ENCODE peak calls at places on chromosome 1, in nine cellular contexts. One of them, this sample, is unnamed.

GRCh38 chr1:155834296-155834926 is 22.6 kb downstream of the GON4L start:
- DNase-seq in mucosa of gallbladder: no peak
- DNase-seq in pancreas: no peak
- DNase-seq in left ventricle myocardium inferior: no peak
- DNase-seq in HCEC 1CT: peak
- DNase-seq in stimulated activated effector memory CD8-positive, alpha-beta T cell treated with anti-CD3 and anti-CD28 coated beads, Interleukin-12 subunit alpha, Interleukin-12 subunit beta, amount 100 ng/mL, for 72 hours: no peak
- DNase-seq in Kasumi-1: no peak
- DNase-seq in SW480: no peak
- DNase-seq in C1 segment of cervical spinal cord: no peak
- DNase-seq in this sample: no peak

GRCh38 chr1:156268336-156268735 is 14.3 kb downstream of the SMG5 start:
- DNase-seq in SW480: no peak
- DNase-seq in left ventricle myocardium inferior: no peak
- DNase-seq in mucosa of gallbladder: no peak
- DNase-seq in stimulated activated effector memory CD8-positive, alpha-beta T cell treated with anti-CD3 and anti-CD28 coated beads, Interleukin-12 subunit alpha, Interleukin-12 subunit beta, amount 100 ng/mL, for 72 hours: no peak
- DNase-seq in HCEC 1CT: no peak
- DNase-seq in pancreas: no peak
- DNase-seq in C1 segment of cervical spinal cord: no peak
- DNase-seq in Kasumi-1: no peak
- DNase-seq in this sample: no peak

GRCh38 chr1:165543651-165544452 is at the start of gene LRRC52:
- DNase-seq in HCEC 1CT: no peak
- DNase-seq in stimulated activated effector memory CD8-positive, alpha-beta T cell treated with anti-CD3 and anti-CD28 coated beads, Interleukin-12 subunit alpha, Interleukin-12 subunit beta, amount 100 ng/mL, for 72 hours: no peak
- DNase-seq in C1 segment of cervical spinal cord: peak
- DNase-seq in Kasumi-1: no peak
- DNase-seq in SW480: no peak
- DNase-seq in pancreas: peak
- DNase-seq in mucosa of gallbladder: peak
- DNase-seq in left ventricle myocardium inferior: peak
- DNase-seq in this sample: no peak

GRCh38 chr1:180435566-180435965 is 66.8 kb downstream of the ACBD6 start:
- DNase-seq in Kasumi-1: no peak
- DNase-seq in SW480: no peak
- DNase-seq in pancreas: no peak
- DNase-seq in stimulated activated effector memory CD8-positive, alpha-beta T cell treated with anti-CD3 and anti-CD28 coated beads, Interleukin-12 subunit alpha, Interleukin-12 subunit beta, amount 100 ng/mL, for 72 hours: no peak
- DNase-seq in HCEC 1CT: no peak
- DNase-seq in left ventricle myocardium inferior: no peak
- DNase-seq in mucosa of gallbladder: no peak
- DNase-seq in C1 segment of cervical spinal cord: no peak
- DNase-seq in this sample: no peak

GRCh38 chr1:36448530-36449051 is 1.7 kb downstream of the OSCP1 start:
- DNase-seq in HCEC 1CT: no peak
- DNase-seq in SW480: no peak
- DNase-seq in pancreas: no peak
- DNase-seq in left ventricle myocardium inferior: no peak
- DNase-seq in stimulated activated effector memory CD8-positive, alpha-beta T cell treated with anti-CD3 and anti-CD28 coated beads, Interleukin-12 subunit alpha, Interleukin-12 subunit beta, amount 100 ng/mL, for 72 hours: no peak
- DNase-seq in mucosa of gallbladder: no peak
- DNase-seq in Kasumi-1: peak
- DNase-seq in C1 segment of cervical spinal cord: no peak
- DNase-seq in this sample: no peak

GRCh38 chr1:153422450-153423068 is 6.2 kb downstream of the S100A7A start:
- DNase-seq in Kasumi-1: peak
- DNase-seq in C1 segment of cervical spinal cord: no peak
- DNase-seq in mucosa of gallbladder: peak
- DNase-seq in HCEC 1CT: peak
- DNase-seq in SW480: peak
- DNase-seq in stimulated activated effector memory CD8-positive, alpha-beta T cell treated with anti-CD3 and anti-CD28 coated beads, Interleukin-12 subunit alpha, Interleukin-12 subunit beta, amount 100 ng/mL, for 72 hours: peak
- DNase-seq in pancreas: peak
- DNase-seq in left ventricle myocardium inferior: peak
- DNase-seq in this sample: peak

GRCh38 chr1:32464716-32465540 is at the start of gene ZBTB8B:
- DNase-seq in Kasumi-1: no peak
- DNase-seq in left ventricle myocardium inferior: peak
- DNase-seq in pancreas: peak
- DNase-seq in HCEC 1CT: no peak
- DNase-seq in stimulated activated effector memory CD8-positive, alpha-beta T cell treated with anti-CD3 and anti-CD28 coated beads, Interleukin-12 subunit alpha, Interleukin-12 subunit beta, amount 100 ng/mL, for 72 hours: peak
- DNase-seq in C1 segment of cervical spinal cord: peak
- DNase-seq in SW480: peak
- DNase-seq in mucosa of gallbladder: peak
- DNase-seq in this sample: no peak

GRCh38 chr1:65469889-65470340 is 49.4 kb downstream of the LEPR start:
- DNase-seq in stimulated activated effector memory CD8-positive, alpha-beta T cell treated with anti-CD3 and anti-CD28 coated beads, Interleukin-12 subunit alpha, Interleukin-12 subunit beta, amount 100 ng/mL, for 72 hours: no peak
- DNase-seq in Kasumi-1: no peak
- DNase-seq in pancreas: no peak
- DNase-seq in HCEC 1CT: no peak
- DNase-seq in mucosa of gallbladder: no peak
- DNase-seq in SW480: no peak
- DNase-seq in left ventricle myocardium inferior: no peak
- DNase-seq in C1 segment of cervical spinal cord: no peak
- DNase-seq in this sample: no peak

GRCh38 chr1:10624256-10625050 is 149.7 kb downstream of the PEX14 start:
- DNase-seq in pancreas: no peak
- DNase-seq in SW480: no peak
- DNase-seq in left ventricle myocardium inferior: no peak
- DNase-seq in HCEC 1CT: no peak
- DNase-seq in stimulated activated effector memory CD8-positive, alpha-beta T cell treated with anti-CD3 and anti-CD28 coated beads, Interleukin-12 subunit alpha, Interleukin-12 subunit beta, amount 100 ng/mL, for 72 hours: no peak
- DNase-seq in C1 segment of cervical spinal cord: no peak
- DNase-seq in mucosa of gallbladder: no peak
- DNase-seq in Kasumi-1: no peak
- DNase-seq in this sample: no peak

GRCh38 chr1:983736-984475 is 2.0 kb upstream of the PERM1 start:
- DNase-seq in left ventricle myocardium inferior: peak
- DNase-seq in C1 segment of cervical spinal cord: peak
- DNase-seq in Kasumi-1: peak
- DNase-seq in stimulated activated effector memory CD8-positive, alpha-beta T cell treated with anti-CD3 and anti-CD28 coated beads, Interleukin-12 subunit alpha, Interleukin-12 subunit beta, amount 100 ng/mL, for 72 hours: peak
- DNase-seq in pancreas: peak
- DNase-seq in SW480: no peak
- DNase-seq in HCEC 1CT: no peak
- DNase-seq in mucosa of gallbladder: no peak
- DNase-seq in this sample: no peak

GRCh38 chr1:100713636-100714035 is 5.9 kb upstream of the VCAM1 start:
- DNase-seq in HCEC 1CT: no peak
- DNase-seq in left ventricle myocardium inferior: no peak
- DNase-seq in C1 segment of cervical spinal cord: no peak
- DNase-seq in stimulated activated effector memory CD8-positive, alpha-beta T cell treated with anti-CD3 and anti-CD28 coated beads, Interleukin-12 subunit alpha, Interleukin-12 subunit beta, amount 100 ng/mL, for 72 hours: peak
- DNase-seq in mucosa of gallbladder: no peak
- DNase-seq in Kasumi-1: no peak
- DNase-seq in SW480: peak
- DNase-seq in pancreas: no peak
- DNase-seq in this sample: no peak

GRCh38 chr1:58440696-58441095 is 105.8 kb downstream of the OMA1 start:
- DNase-seq in mucosa of gallbladder: no peak
- DNase-seq in stimulated activated effector memory CD8-positive, alpha-beta T cell treated with anti-CD3 and anti-CD28 coated beads, Interleukin-12 subunit alpha, Interleukin-12 subunit beta, amount 100 ng/mL, for 72 hours: no peak
- DNase-seq in left ventricle myocardium inferior: no peak
- DNase-seq in C1 segment of cervical spinal cord: no peak
- DNase-seq in Kasumi-1: no peak
- DNase-seq in HCEC 1CT: no peak
- DNase-seq in SW480: no peak
- DNase-seq in pancreas: no peak
- DNase-seq in this sample: no peak

GRCh38 chr1:6222644-6223043 is 13.1 kb downstream of the ICMT start:
- DNase-seq in C1 segment of cervical spinal cord: no peak
- DNase-seq in HCEC 1CT: no peak
- DNase-seq in left ventricle myocardium inferior: peak
- DNase-seq in pancreas: no peak
- DNase-seq in Kasumi-1: no peak
- DNase-seq in stimulated activated effector memory CD8-positive, alpha-beta T cell treated with anti-CD3 and anti-CD28 coated beads, Interleukin-12 subunit alpha, Interleukin-12 subunit beta, amount 100 ng/mL, for 72 hours: no peak
- DNase-seq in mucosa of gallbladder: no peak
- DNase-seq in SW480: no peak
- DNase-seq in this sample: no peak

GRCh38 chr1:99808391-99809115 is 41.6 kb upstream of the AGL start:
- DNase-seq in C1 segment of cervical spinal cord: no peak
- DNase-seq in stimulated activated effector memory CD8-positive, alpha-beta T cell treated with anti-CD3 and anti-CD28 coated beads, Interleukin-12 subunit alpha, Interleukin-12 subunit beta, amount 100 ng/mL, for 72 hours: peak
- DNase-seq in Kasumi-1: peak
- DNase-seq in pancreas: peak
- DNase-seq in HCEC 1CT: peak
- DNase-seq in SW480: peak
- DNase-seq in left ventricle myocardium inferior: no peak
- DNase-seq in mucosa of gallbladder: peak
- DNase-seq in this sample: peak

GRCh38 chr1:9822897-9823692 is 670 bp downstream of the CLSTN1 start:
- DNase-seq in mucosa of gallbladder: no peak
- DNase-seq in Kasumi-1: peak
- DNase-seq in stimulated activated effector memory CD8-positive, alpha-beta T cell treated with anti-CD3 and anti-CD28 coated beads, Interleukin-12 subunit alpha, Interleukin-12 subunit beta, amount 100 ng/mL, for 72 hours: peak
- DNase-seq in HCEC 1CT: peak
- DNase-seq in SW480: peak
- DNase-seq in left ventricle myocardium inferior: peak
- DNase-seq in pancreas: no peak
- DNase-seq in C1 segment of cervical spinal cord: no peak
- DNase-seq in this sample: peak

GRCh38 chr1:19949016-19949415 is 25.6 kb upstream of the PLA2G2E start:
- DNase-seq in Kasumi-1: no peak
- DNase-seq in HCEC 1CT: peak
- DNase-seq in stimulated activated effector memory CD8-positive, alpha-beta T cell treated with anti-CD3 and anti-CD28 coated beads, Interleukin-12 subunit alpha, Interleukin-12 subunit beta, amount 100 ng/mL, for 72 hours: no peak
- DNase-seq in left ventricle myocardium inferior: no peak
- DNase-seq in pancreas: no peak
- DNase-seq in C1 segment of cervical spinal cord: no peak
- DNase-seq in mucosa of gallbladder: no peak
- DNase-seq in SW480: peak
- DNase-seq in this sample: no peak

This sample was measured in HL-60.